ENCODE peak calls at places on chromosomes 13 and 19, in ten cellular contexts. I is transverse colon, J is GM12878, G is breast epithelium, M is sigmoid colon, Q is spleen, L is upper lobe of left lung, Y is HCT116, B is suprapubic skin, C is vagina. O is an unnamed sample.

GRCh38 chr13:39888865-39889810 is 233.7 kb downstream of the COG6 start:
- DNase-seq in I (no peak), J (no peak), G (no peak), M (no peak), Q (no peak), L (no peak), Y (no peak), B (no peak), C (no peak), O (no peak)

GRCh38 chr13:87709947-87710346 is 38.8 kb downstream of the SLITRK5 start:
- DNase-seq in I (no peak), J (no peak), G (no peak), M (no peak), Q (no peak), L (no peak), Y (no peak), B (no peak), C (no peak), O (no peak)

GRCh38 chr19:11142528-11143171 is 12.9 kb downstream of the SPC24 start:
- DNase-seq in I (peak), J (no peak), G (peak), M (peak), Q (peak), L (peak), Y (peak), B (no peak), C (no peak), O (no peak)

GRCh38 chr19:46635920-46636761 is at the start of gene GNG8:
- DNase-seq in I (no peak), J (no peak), G (no peak), M (no peak), Q (peak), L (no peak), Y (no peak), B (no peak), C (no peak), O (no peak)

GRCh38 chr13:102799544-102800144 is 725 bp downstream of the BIVM start:
- DNase-seq in I (peak), J (no peak), G (no peak), M (peak), Q (peak), L (no peak), Y (no peak), B (no peak), C (no peak), O (peak)

GRCh38 chr13:24661713-24662112 is 18.5 kb upstream of the ATP12A start:
- DNase-seq in I (no peak), J (no peak), G (no peak), M (no peak), Q (no peak), L (no peak), Y (no peak), B (no peak), C (no peak), O (no peak)

GRCh38 chr13:26221399-26221720 is 754 bp downstream of the RNF6 start:
- DNase-seq in I (no peak), J (no peak), G (no peak), M (no peak), Q (no peak), L (no peak), Y (no peak), B (no peak), C (no peak), O (no peak)

GRCh38 chr13:74288361-74288911 is 154.2 kb upstream of the KLF12 start:
- DNase-seq in I (peak), J (no peak), G (no peak), M (peak), Q (peak), L (peak), Y (no peak), B (no peak), C (no peak), O (no peak)

GRCh38 chr19:55552620-55553019 is 7.3 kb upstream of the SBK3 start:
- DNase-seq in I (no peak), J (no peak), G (peak), M (no peak), Q (no peak), L (no peak), Y (no peak), B (no peak), C (no peak), O (no peak)

GRCh38 chr19:17721821-17722220 is 2.5 kb downstream of the MAP1S start:
- DNase-seq in I (no peak), J (no peak), G (no peak), M (no peak), Q (no peak), L (peak), Y (no peak), B (no peak), C (no peak), O (no peak)

GRCh38 chr19:10061717-10062310 is 24.3 kb upstream of the SHFL start:
- DNase-seq in I (no peak), J (no peak), G (no peak), M (no peak), Q (no peak), L (no peak), Y (no peak), B (no peak), C (no peak), O (no peak)

GRCh38 chr19:58317481-58318072 is 9.2 kb upstream of the ZSCAN22 start:
- DNase-seq in I (no peak), J (no peak), G (no peak), M (no peak), Q (no peak), L (no peak), Y (no peak), B (no peak), C (no peak), O (no peak)

GRCh38 chr13:90461398-90461797 is 886.1 kb upstream of the MIR17HG start:
- DNase-seq in I (no peak), J (no peak), G (no peak), M (no peak), Q (no peak), L (no peak), Y (no peak), B (no peak), C (no peak), O (no peak)

GRCh38 chr13:93559718-93560117 is 333.1 kb downstream of the GPC6 start:
- DNase-seq in I (no peak), J (no peak), G (no peak), M (no peak), Q (no peak), L (no peak), Y (no peak), B (no peak), C (no peak), O (no peak)

GRCh38 chr19:48344892-48345291 is 18.8 kb downstream of the TMEM143 start:
- DNase-seq in I (no peak), J (no peak), G (no peak), M (no peak), Q (no peak), L (no peak), Y (no peak), B (no peak), C (no peak), O (no peak)

GRCh38 chr13:107284168-107284567 is 716.2 kb upstream of the ARGLU1 start:
- DNase-seq in I (no peak), J (no peak), G (no peak), M (no peak), Q (no peak), L (no peak), Y (no peak), B (no peak), C (no peak), O (no peak)

GRCh38 chr13:110010433-110011135 is 224.2 kb upstream of the IRS2 start:
- DNase-seq in I (no peak), J (no peak), G (no peak), M (no peak), Q (no peak), L (no peak), Y (no peak), B (no peak), C (no peak), O (no peak)

GRCh38 chr13:30697177-30697953 is 38.0 kb upstream of the ALOX5AP start:
- DNase-seq in I (no peak), J (no peak), G (no peak), M (no peak), Q (no peak), L (no peak), Y (no peak), B (no peak), C (no peak), O (no peak)

GRCh38 chr19:10005632-10006334 is 4.5 kb downstream of the COL5A3 start:
- DNase-seq in I (no peak), J (no peak), G (no peak), M (no peak), Q (no peak), L (no peak), Y (no peak), B (no peak), C (no peak), O (no peak)

GRCh38 chr13:59413121-59413520 is 750.6 kb downstream of the DIAPH3 start:
- DNase-seq in I (no peak), J (peak), G (no peak), M (no peak), Q (no peak), L (no peak), Y (no peak), B (no peak), C (no peak), O (no peak)

GRCh38 chr13:100512422-100512821 is 76.2 kb downstream of the GGACT start:
- DNase-seq in I (no peak), J (no peak), G (no peak), M (no peak), Q (no peak), L (no peak), Y (peak), B (no peak), C (no peak), O (no peak)

GRCh38 chr13:84500016-84500415 is 617.7 kb upstream of the SLITRK1 start:
- DNase-seq in I (no peak), J (no peak), G (no peak), M (no peak), Q (no peak), L (no peak), Y (no peak), B (no peak), C (no peak), O (no peak)

GRCh38 chr19:18321729-18322091 is 1.2 kb downstream of the LSM4 start:
- DNase-seq in I (no peak), J (no peak), G (no peak), M (no peak), Q (no peak), L (no peak), Y (no peak), B (no peak), C (no peak), O (no peak)

GRCh38 chr13:112894423-112894672 is 74.7 kb upstream of the MCF2L start:
- DNase-seq in I (no peak), J (no peak), G (no peak), M (no peak), Q (no peak), L (no peak), Y (no peak), B (no peak), C (no peak), O (no peak)

GRCh38 chr13:34913040-34913439 is 29.0 kb upstream of the NBEA start:
- DNase-seq in I (no peak), J (no peak), G (no peak), M (no peak), Q (no peak), L (no peak), Y (no peak), B (no peak), C (no peak), O (no peak)

GRCh38 chr13:27112006-27112405 is 59.6 kb downstream of the USP12 start:
- DNase-seq in I (no peak), J (no peak), G (no peak), M (no peak), Q (no peak), L (no peak), Y (no peak), B (no peak), C (no peak), O (no peak)

GRCh38 chr13:102018716-102019115 is 383.1 kb downstream of the FGF14 start:
- DNase-seq in I (no peak), J (no peak), G (no peak), M (no peak), Q (no peak), L (no peak), Y (no peak), B (no peak), C (no peak), O (no peak)

GRCh38 chr19:9940778-9941177 is 4.5 kb upstream of the OLFM2 start:
- DNase-seq in I (no peak), J (no peak), G (no peak), M (no peak), Q (no peak), L (no peak), Y (no peak), B (no peak), C (no peak), O (no peak)

GRCh38 chr19:18287836-18288772 is 6.7 kb upstream of the JUND start:
- DNase-seq in I (no peak), J (no peak), G (no peak), M (no peak), Q (no peak), L (no peak), Y (no peak), B (no peak), C (no peak), O (no peak)

GRCh38 chr13:30119476-30119875 is 187.9 kb downstream of the KATNAL1 start:
- DNase-seq in I (peak), J (no peak), G (peak), M (no peak), Q (no peak), L (no peak), Y (no peak), B (no peak), C (no peak), O (no peak)

GRCh38 chr19:36547001-36547732 is 19.1 kb upstream of the ZNF260 start:
- DNase-seq in I (no peak), J (no peak), G (no peak), M (no peak), Q (no peak), L (no peak), Y (no peak), B (no peak), C (no peak), O (no peak)

GRCh38 chr19:42919757-42920079 is 2.0 kb upstream of the PSG6 start:
- DNase-seq in I (no peak), J (no peak), G (no peak), M (no peak), Q (no peak), L (no peak), Y (no peak), B (no peak), C (no peak), O (no peak)

GRCh38 chr13:97005631-97006262 is 11.5 kb upstream of the OXGR1 start:
- DNase-seq in I (no peak), J (no peak), G (no peak), M (no peak), Q (no peak), L (no peak), Y (no peak), B (no peak), C (no peak), O (no peak)

GRCh38 chr13:99370476-99371272 is 63.5 kb upstream of the GPR183 start:
- DNase-seq in I (no peak), J (no peak), G (peak), M (no peak), Q (no peak), L (no peak), Y (no peak), B (peak), C (no peak), O (no peak)

GRCh38 chr19:50392759-50393158 is 8.6 kb downstream of the POLD1 start:
- DNase-seq in I (no peak), J (no peak), G (no peak), M (no peak), Q (no peak), L (no peak), Y (no peak), B (no peak), C (no peak), O (no peak)

GRCh38 chr19:30857388-30857787 is 485.2 kb downstream of the ZNF536 start:
- DNase-seq in I (no peak), J (no peak), G (no peak), M (no peak), Q (no peak), L (no peak), Y (no peak), B (no peak), C (peak), O (no peak)

GRCh38 chr13:84654654-84655244 is 772.5 kb upstream of the SLITRK1 start:
- DNase-seq in I (no peak), J (no peak), G (no peak), M (no peak), Q (no peak), L (no peak), Y (no peak), B (no peak), C (no peak), O (no peak)

GRCh38 chr19:55024111-55024510 is 14.0 kb downstream of the GP6 start:
- DNase-seq in I (no peak), J (no peak), G (no peak), M (no peak), Q (no peak), L (no peak), Y (no peak), B (no peak), C (no peak), O (no peak)

GRCh38 chr13:38537026-38537425 is 149.9 kb upstream of the FREM2 start:
- DNase-seq in I (no peak), J (no peak), G (no peak), M (no peak), Q (no peak), L (no peak), Y (no peak), B (no peak), C (no peak), O (no peak)
- TF ChIP-seq POLR2A in I (no peak), J (no peak), G (no peak), M (no peak), Q (no peak), L (no peak), Y (no peak), B (no peak), C (no peak), O (no peak)

GRCh38 chr19:39432677-39433025 is 3.1 kb downstream of the RPS16 start:
- DNase-seq in I (no peak), J (no peak), G (no peak), M (no peak), Q (peak), L (no peak), Y (no peak), B (no peak), C (no peak), O (no peak)
- TF ChIP-seq POLR2AphosphoS5 in I (no peak), J (peak), G (no peak), M (no peak), Q (no peak), L (no peak), Y (no peak), B (no peak), C (no peak), O (no peak)

GRCh38 chr19:6717441-6717971 is 2.9 kb downstream of the C3 start:
- DNase-seq in I (no peak), J (no peak), G (no peak), M (no peak), Q (no peak), L (no peak), Y (peak), B (no peak), C (no peak), O (no peak)
- TF ChIP-seq POLR2A in I (no peak), J (no peak), G (no peak), M (no peak), Q (no peak), L (no peak), Y (no peak), B (no peak), C (no peak), O (no peak)

GRCh38 chr19:13437919-13438618 is 68.2 kb downstream of the CACNA1A start:
- DNase-seq in I (no peak), J (no peak), G (no peak), M (no peak), Q (no peak), L (no peak), Y (no peak), B (no peak), C (no peak), O (no peak)
- TF ChIP-seq POLR2AphosphoS5 in I (no peak), J (no peak), G (no peak), M (no peak), Q (no peak), L (no peak), Y (no peak), B (no peak), C (no peak), O (no peak)

GRCh38 chr19:44675516-44675915 is 4.2 kb downstream of the CEACAM19 start:
- DNase-seq in I (no peak), J (no peak), G (no peak), M (no peak), Q (no peak), L (no peak), Y (no peak), B (no peak), C (no peak), O (no peak)
- TF ChIP-seq POLR2A in I (no peak), J (no peak), G (no peak), M (no peak), Q (no peak), L (no peak), Y (no peak), B (no peak), C (no peak), O (no peak)

GRCh38 chr13:70708744-70709143 is 600.5 kb upstream of the KLHL1 start:
- DNase-seq in I (no peak), J (no peak), G (no peak), M (no peak), Q (no peak), L (no peak), Y (no peak), B (no peak), C (no peak), O (no peak)
- TF ChIP-seq POLR2AphosphoS5 in I (no peak), J (no peak), G (no peak), M (no peak), Q (no peak), L (no peak), Y (no peak), B (no peak), C (no peak), O (no peak)

GRCh38 chr19:40610396-40611064 is 9.4 kb downstream of the LTBP4 start:
- DNase-seq in I (peak), J (no peak), G (peak), M (peak), Q (peak), L (peak), Y (no peak), B (no peak), C (no peak), O (no peak)

GRCh38 chr19:40608957-40609356 is 7.8 kb downstream of the LTBP4 start:
- DNase-seq in I (no peak), J (no peak), G (no peak), M (no peak), Q (no peak), L (no peak), Y (no peak), B (no peak), C (no peak), O (no peak)

GRCh38 chr19:40607898-40608621 is 6.9 kb downstream of the LTBP4 start:
- DNase-seq in I (no peak), J (no peak), G (no peak), M (peak), Q (no peak), L (no peak), Y (no peak), B (no peak), C (no peak), O (no peak)

GRCh38 chr19:40611096-40611495 is 9.9 kb downstream of the LTBP4 start:
- DNase-seq in I (peak), J (no peak), G (no peak), M (no peak), Q (peak), L (peak), Y (no peak), B (no peak), C (no peak), O (no peak)

GRCh38 chr19:40609561-40610395 is 8.6 kb downstream of the LTBP4 start:
- DNase-seq in I (peak), J (peak), G (peak), M (peak), Q (peak), L (peak), Y (peak), B (peak), C (no peak), O (peak)
- TF ChIP-seq POLR2A in I (peak), J (peak), G (no peak), M (peak), Q (peak), L (peak), Y (no peak), B (no peak), C (no peak), O (no peak)

DNA sequence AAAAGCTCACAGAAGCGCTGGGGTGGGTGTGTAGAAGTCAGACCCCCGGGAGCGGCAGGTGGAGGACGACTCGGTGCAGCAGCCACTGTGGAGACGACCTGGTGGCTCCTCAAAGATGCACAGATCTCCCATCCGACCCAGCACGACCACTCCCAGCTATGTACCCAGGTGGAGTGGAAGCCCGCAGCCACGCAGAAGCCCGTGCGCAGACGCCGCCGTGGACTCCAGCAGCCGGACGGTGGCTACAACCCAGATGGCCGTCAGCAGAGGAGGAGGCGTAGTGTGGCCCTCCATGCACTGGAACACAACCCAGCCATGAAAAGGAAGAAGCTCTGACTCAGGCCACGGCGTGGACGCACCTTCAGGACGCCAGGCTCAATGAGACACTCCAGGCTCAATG is 21.7 kb downstream of the CSNK1G2 start:
- DNase-seq in I (no peak), J (no peak), G (no peak), M (no peak), Q (no peak), L (no peak), Y (no peak), B (no peak), C (no peak), O (no peak)
- TF ChIP-seq POLR2AphosphoS5 in I (no peak), J (no peak), G (no peak), M (no peak), Q (peak), L (no peak), Y (no peak), B (no peak), C (no peak), O (no peak)